ENCODE peak calls at places on chromosomes 12 and 14, in ten cellular contexts. K is suprapubic skin, F is spleen, J is heart right ventricle, Z is WTC11, N is MCF 10A, A is nephron progenitor cell, R is neural crest cell, U is progenitor cell of endocrine pancreas, E is adrenal gland. V is an unnamed sample.

GRCh38 chr14:56660677-56661389 is 81.2 kb downstream of the TMEM260 start:
- DNase-seq in F (no peak), U (no peak), N (no peak), A (no peak), J (no peak), K (no peak), E (no peak), Z (no peak), R (no peak), V (no peak)

GRCh38 chr12:15556411-15556810 is 232.8 kb downstream of the EPS8 start:
- DNase-seq in K (no peak), N (no peak), Z (no peak), F (no peak), J (no peak), A (no peak), E (no peak), R (no peak), U (no peak), V (no peak)

GRCh38 chr14:65414961-65415589 is 2.5 kb downstream of the FUT8 start:
- DNase-seq in F (no peak), U (no peak), A (no peak), E (no peak), J (no peak), Z (no peak), R (no peak), K (no peak), N (peak), V (no peak)

GRCh38 chr12:74365178-74365964 is 172.3 kb upstream of the ATXN7L3B start:
- DNase-seq in J (no peak), U (no peak), E (peak), A (peak), N (peak), Z (peak), K (no peak), R (peak), F (no peak), V (no peak)

GRCh38 chr12:113186033-113186365 is 478 bp downstream of the RITA1 start:
- DNase-seq in K (no peak), N (no peak), A (no peak), U (no peak), F (no peak), J (no peak), Z (no peak), R (no peak), E (no peak), V (no peak)

GRCh38 chr14:96634896-96635295 is 132.7 kb downstream of the PAPOLA start:
- DNase-seq in Z (no peak), N (no peak), F (no peak), K (no peak), A (no peak), J (no peak), E (no peak), U (no peak), R (no peak), V (no peak)

GRCh38 chr12:93451423-93452158 is 9.8 kb upstream of the UBE2N start:
- DNase-seq in Z (no peak), J (no peak), A (no peak), E (no peak), N (no peak), R (no peak), K (no peak), F (no peak), U (no peak), V (no peak)

GRCh38 chr12:110247340-110248095 is 33.5 kb upstream of the ATP2A2 start:
- DNase-seq in J (peak), U (no peak), Z (no peak), R (no peak), F (no peak), E (no peak), K (no peak), A (no peak), N (peak), V (no peak)

GRCh38 chr12:5506821-5507231 is 74.9 kb downstream of the NTF3 start:
- DNase-seq in R (no peak), F (no peak), N (no peak), Z (no peak), J (peak), A (no peak), K (peak), U (peak), E (no peak), V (no peak)

GRCh38 chr12:77893918-77894317 is 63.2 kb downstream of the NAV3 start:
- DNase-seq in F (no peak), A (no peak), E (peak), K (no peak), N (peak), R (no peak), U (no peak), Z (no peak), J (no peak), V (no peak)

GRCh38 chr14:68609012-68609411 is 183.9 kb downstream of the ZFP36L1 start:
- DNase-seq in U (no peak), J (no peak), E (no peak), N (no peak), R (no peak), A (no peak), Z (no peak), F (no peak), K (no peak), V (no peak)

GRCh38 chr12:94046626-94047410 is 101.6 kb upstream of the PLXNC1 start:
- DNase-seq in F (no peak), R (no peak), J (no peak), U (no peak), Z (no peak), E (no peak), K (no peak), A (no peak), N (peak), V (no peak)

GRCh38 chr12:120324841-120325417 is 2.6 kb downstream of the PLA2G1B start:
- DNase-seq in U (no peak), A (no peak), N (no peak), F (no peak), R (no peak), K (no peak), E (no peak), J (no peak), Z (no peak), V (no peak)

GRCh38 chr12:43436597-43436996 is 115.4 kb downstream of the ADAMTS20 start:
- DNase-seq in N (no peak), J (no peak), K (no peak), U (no peak), F (no peak), E (no peak), A (no peak), Z (no peak), R (no peak), V (no peak)

GRCh38 chr12:40107098-40107802 is 1.4 kb upstream of the SLC2A13 start:
- DNase-seq in A (peak), N (peak), F (peak), R (peak), E (peak), Z (peak), U (peak), J (peak), K (peak), V (peak)

GRCh38 chr12:106753526-106753925 is 21.0 kb upstream of the RIC8B start:
- DNase-seq in N (no peak), J (no peak), Z (no peak), E (no peak), R (no peak), A (no peak), F (peak), K (no peak), U (no peak), V (no peak)

GRCh38 chr12:23133471-23133870 is 508.5 kb downstream of the ETNK1 start:
- DNase-seq in J (no peak), Z (no peak), A (no peak), E (no peak), K (no peak), F (no peak), R (no peak), U (no peak), N (no peak), V (no peak)

GRCh38 chr12:85156569-85156968 is 120.4 kb downstream of the LRRIQ1 start:
- DNase-seq in Z (no peak), F (no peak), R (no peak), U (no peak), K (no peak), J (no peak), A (no peak), E (no peak), N (no peak), V (no peak)

GRCh38 chr14:75489480-75489837 is 32.8 kb upstream of the BATF start:
- DNase-seq in R (no peak), U (no peak), F (no peak), Z (no peak), K (no peak), E (no peak), A (no peak), J (no peak), N (no peak), V (no peak)

GRCh38 chr12:78560633-78561032 is 303.9 kb upstream of the SYT1 start:
- DNase-seq in E (no peak), F (no peak), K (no peak), Z (no peak), A (no peak), J (no peak), U (no peak), R (no peak), N (no peak), V (no peak)

GRCh38 chr12:92149563-92149962 is 3.9 kb upstream of the BTG1 start:
- DNase-seq in J (no peak), R (no peak), E (no peak), U (no peak), N (no peak), A (no peak), Z (no peak), F (no peak), K (no peak), V (no peak)

GRCh38 chr14:81062816-81063215 is 107.4 kb downstream of the TSHR start:
- DNase-seq in J (no peak), A (peak), R (no peak), Z (peak), F (no peak), N (peak), U (no peak), E (no peak), K (no peak), V (no peak)

GRCh38 chr12:128040971-128041370 is 226.0 kb upstream of the TMEM132C start:
- DNase-seq in E (no peak), U (no peak), K (no peak), R (no peak), A (no peak), J (no peak), Z (no peak), F (no peak), N (no peak), V (no peak)

GRCh38 chr14:53894456-53894855 is 62.2 kb downstream of the BMP4 start:
- DNase-seq in K (no peak), A (no peak), F (no peak), N (peak), Z (no peak), J (no peak), U (no peak), E (no peak), R (no peak), V (no peak)

GRCh38 chr12:8860165-8860961 is 37.9 kb downstream of the A2ML1 start:
- DNase-seq in U (no peak), F (no peak), K (no peak), R (peak), N (peak), A (peak), Z (peak), J (peak), E (peak), V (no peak)

GRCh38 chr14:68704736-68705720 is 87.8 kb downstream of the ZFP36L1 start:
- DNase-seq in F (no peak), A (no peak), J (no peak), N (peak), R (no peak), Z (no peak), U (no peak), E (peak), K (peak), V (no peak)

GRCh38 chr14:94680498-94681288 is 68.5 kb downstream of the SERPINA3 start:
- DNase-seq in U (no peak), A (no peak), E (no peak), Z (no peak), N (no peak), K (peak), F (no peak), R (no peak), J (no peak), V (no peak)

GRCh38 chr14:94677239-94677612 is 65.0 kb downstream of the SERPINA3 start:
- DNase-seq in E (no peak), K (peak), Z (no peak), A (no peak), J (no peak), N (no peak), R (no peak), U (no peak), F (no peak), V (peak)

GRCh38 chr14:94679941-94680340 is 67.8 kb downstream of the SERPINA3 start:
- DNase-seq in E (no peak), N (no peak), J (no peak), R (no peak), A (no peak), K (peak), Z (no peak), F (peak), U (no peak), V (no peak)

GRCh38 chr14:94677747-94678146 is 65.6 kb downstream of the SERPINA3 start:
- DNase-seq in R (no peak), K (peak), E (no peak), U (no peak), N (no peak), Z (no peak), A (no peak), J (no peak), F (no peak), V (peak)

DNA sequence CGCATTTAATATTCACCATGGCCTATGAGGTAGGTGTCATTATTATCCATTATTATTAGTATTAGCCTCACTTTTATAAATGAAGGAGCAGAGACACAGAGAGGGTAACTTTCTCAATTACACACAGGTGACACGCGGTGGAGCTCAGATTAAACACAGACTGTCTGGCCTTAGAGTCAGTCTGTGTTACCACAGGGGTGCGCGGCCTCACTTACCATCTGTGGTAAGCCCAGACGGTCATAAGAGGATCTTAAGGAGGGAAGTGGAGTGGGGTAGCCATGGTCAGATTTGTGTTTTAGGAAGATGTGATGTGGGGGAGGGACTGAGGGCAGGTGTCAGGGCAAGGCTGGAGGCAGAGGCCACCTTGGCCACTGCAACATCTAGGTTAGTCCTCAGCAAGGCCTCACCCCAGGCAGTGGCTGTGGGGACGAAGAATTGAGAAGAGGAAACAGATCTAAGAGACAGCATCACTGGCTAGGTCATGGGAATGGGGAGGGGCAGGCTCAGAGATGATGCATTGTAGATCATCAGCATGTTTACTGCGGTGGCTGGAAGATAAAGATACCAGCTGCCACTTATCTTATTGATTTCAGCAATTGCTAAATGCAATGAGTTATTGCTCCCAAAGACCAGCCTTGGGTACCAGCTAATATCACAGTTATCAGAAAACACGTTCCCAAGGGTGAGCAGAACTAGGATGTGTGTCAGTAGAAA is 67.1 kb downstream of the SERPINA3 start:
- DNase-seq in K (peak), Z (no peak), A (no peak), N (no peak), F (peak), R (no peak), J (no peak), U (no peak), E (no peak), V (peak)
- TF ChIP-seq CTCF in K (no peak), Z (no peak), A (no peak), N (no peak), F (no peak), R (no peak), J (no peak), U (no peak), E (no peak), V (no peak)

GRCh38 chr12:67646775-67647174 is 1.8 kb upstream of the DYRK2 start:
- DNase-seq in U (no peak), N (no peak), J (no peak), A (no peak), K (no peak), R (no peak), E (no peak), Z (no peak), F (no peak), V (no peak)

GRCh38 chr12:67648306-67649164 is at the start of gene DYRK2:
- DNase-seq in U (peak), R (peak), F (peak), A (peak), Z (peak), J (peak), K (peak), N (peak), E (peak), V (peak)

GRCh38 chr12:67647251-67647546 is 1.3 kb upstream of the DYRK2 start:
- DNase-seq in K (no peak), R (no peak), J (no peak), Z (peak), F (no peak), E (no peak), U (no peak), N (no peak), A (no peak), V (no peak)

GRCh38 chr12:67649165-67650126 is 901 bp downstream of the DYRK2 start:
- DNase-seq in Z (peak), K (peak), U (peak), J (peak), N (peak), E (peak), R (peak), F (peak), A (peak), V (peak)

DNA sequence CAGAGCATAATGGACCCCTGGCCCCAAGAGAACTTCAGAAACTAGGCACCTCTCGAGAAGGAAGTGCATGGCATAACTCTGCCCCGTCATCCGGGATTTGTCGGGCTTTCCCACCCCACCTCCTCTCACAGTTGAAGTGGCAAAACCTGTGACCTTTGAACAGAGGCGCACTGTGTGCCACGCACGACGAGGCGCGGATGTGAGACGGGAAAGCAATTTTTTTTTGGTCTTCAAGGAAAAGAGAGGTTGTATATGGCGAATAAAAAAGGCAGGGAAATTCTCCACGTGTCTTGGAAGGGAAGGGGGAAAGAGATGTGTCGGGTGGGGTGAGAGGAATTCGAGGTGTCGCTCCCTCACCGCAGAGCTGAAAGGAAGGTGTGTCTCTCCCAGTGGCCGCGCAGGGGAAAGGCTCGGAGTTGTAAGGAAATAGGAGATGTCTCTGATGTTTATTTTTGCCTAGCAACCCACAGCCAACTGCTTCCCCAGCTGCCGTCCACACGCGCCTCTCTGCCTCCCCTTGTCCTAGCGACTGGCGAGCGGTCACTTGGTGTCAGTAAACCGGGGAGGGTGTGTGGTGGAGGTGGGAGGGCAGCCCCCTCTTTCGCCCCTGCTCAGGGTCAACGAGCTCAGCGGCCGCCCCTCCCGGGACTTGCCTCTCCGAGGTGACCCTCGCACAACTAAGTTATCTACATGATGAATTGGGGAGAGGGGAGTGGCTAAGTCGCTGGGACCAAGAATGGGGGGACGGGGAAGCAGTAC is 819 bp upstream of the DYRK2 start:
- DNase-seq in Z (peak), A (peak), J (peak), N (peak), E (peak), K (peak), R (peak), F (peak), U (peak), V (peak)
- TF ChIP-seq CTCF in Z (no peak), A (no peak), J (peak), N (no peak), E (peak), K (peak), R (peak), F (peak), U (peak), V (no peak)

GRCh38 chr12:131755305-131756113 is 44.6 kb downstream of the SFSWAP start:
- DNase-seq in J (no peak), E (no peak), F (peak), U (no peak), R (no peak), N (peak), Z (peak), A (no peak), K (no peak), V (no peak)

GRCh38 chr12:131752457-131752856 is 41.6 kb downstream of the SFSWAP start:
- DNase-seq in A (no peak), Z (peak), U (no peak), R (no peak), N (no peak), J (no peak), K (no peak), F (no peak), E (no peak), V (no peak)

GRCh38 chr12:131754184-131754583 is 43.3 kb downstream of the SFSWAP start:
- DNase-seq in Z (no peak), R (no peak), K (no peak), J (no peak), F (no peak), N (no peak), U (no peak), A (no peak), E (no peak), V (no peak)

GRCh38 chr12:131753041-131753440 is 42.2 kb downstream of the SFSWAP start:
- DNase-seq in R (no peak), J (no peak), E (no peak), N (no peak), U (no peak), K (peak), F (no peak), Z (no peak), A (no peak), V (no peak)

DNA sequence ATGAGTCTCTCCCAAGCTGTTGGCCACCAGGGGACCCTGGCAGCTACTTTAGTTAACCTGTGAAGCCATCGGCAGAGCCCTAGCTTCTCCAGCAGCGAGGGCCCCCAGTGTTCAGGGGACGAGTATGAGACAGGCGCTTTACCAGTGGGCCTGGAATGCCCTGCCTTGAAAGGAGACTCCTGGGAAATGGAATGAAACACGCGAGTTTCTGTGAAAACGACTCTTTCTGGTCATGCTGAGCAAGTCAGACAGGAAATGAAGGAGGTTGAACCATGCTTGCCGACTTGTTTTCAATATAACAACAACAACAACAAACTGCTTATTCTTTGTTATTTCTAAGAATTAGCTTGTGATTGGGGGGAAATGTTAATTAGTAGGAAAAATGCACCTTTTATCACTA is 42.9 kb downstream of the SFSWAP start:
- DNase-seq in R (no peak), A (no peak), N (no peak), Z (no peak), E (no peak), U (no peak), K (peak), F (no peak), J (no peak), V (no peak)
- TF ChIP-seq CTCF in R (no peak), A (no peak), N (no peak), Z (no peak), E (no peak), U (no peak), K (no peak), F (no peak), J (no peak), V (no peak)

GRCh38 chr14:105168979-105169507 is 467 bp upstream of the JAG2 start:
- DNase-seq in F (no peak), U (no peak), Z (peak), J (peak), E (no peak), K (no peak), N (no peak), A (peak), R (peak), V (peak)
- TF ChIP-seq CTCF in F (peak), U (peak), Z (peak), J (peak), E (peak), K (peak), N (peak), A (peak), R (peak), V (peak)